ENCODE peak calls at places on chromosomes 16 and 17, in five cellular contexts. B is neural progenitor cell, Z is AG04450, S is astrocyte of the cerebellum, M is fibroblast of pulmonary artery. Y is an unnamed sample.

GRCh38 chr17:64732336-64733006 is 70.4 kb upstream of the SMURF2 start:
- DNase-seq in B (no peak), Z (no peak), S (peak), M (peak), Y (peak)

GRCh38 chr16:6375471-6376075 is 957.1 kb upstream of the RBFOX1 start:
- DNase-seq in B (no peak), Z (no peak), S (peak), M (no peak), Y (no peak)

GRCh38 chr16:50204426-50205108 is 51.5 kb downstream of the TENT4B start:
- DNase-seq in B (no peak), Z (no peak), S (no peak), M (no peak), Y (no peak)

GRCh38 chr17:80948961-80949450 is 42.6 kb upstream of the CHMP6 start:
- DNase-seq in B (no peak), Z (no peak), S (no peak), M (no peak), Y (no peak)

GRCh38 chr17:28339431-28339830 is 3.9 kb downstream of the TNFAIP1 start:
- DNase-seq in B (no peak), Z (no peak), S (no peak), M (no peak), Y (no peak)

GRCh38 chr17:50871369-50871768 is 5.2 kb upstream of the TOB1 start:
- DNase-seq in B (no peak), Z (no peak), S (no peak), M (no peak), Y (no peak)

GRCh38 chr17:29619251-29619650 is 3.5 kb downstream of the CORO6 start:
- DNase-seq in B (peak), Z (no peak), S (no peak), M (peak), Y (no peak)

GRCh38 chr16:66549284-66550131 is at the start of gene TK2:
- DNase-seq in B (peak), Z (peak), S (no peak), M (peak), Y (peak)

GRCh38 chr16:23064642-23065041 is 84.6 kb downstream of the USP31 start:
- DNase-seq in B (no peak), Z (no peak), S (no peak), M (peak), Y (no peak)

GRCh38 chr17:64992325-64992802 is 64.2 kb downstream of the GNA13 start:
- DNase-seq in B (no peak), Z (no peak), S (no peak), M (no peak), Y (peak)

GRCh38 chr17:32156656-32157055 is 14.4 kb downstream of the RHOT1 start:
- DNase-seq in B (no peak), Z (no peak), S (no peak), M (no peak), Y (no peak)

GRCh38 chr17:28812980-28813377 is 29.6 kb downstream of the FAM222B start:
- DNase-seq in B (no peak), Z (no peak), S (no peak), M (peak), Y (no peak)

GRCh38 chr17:35752471-35752870 is 568 bp downstream of the GAS2L2 start:
- DNase-seq in B (no peak), Z (no peak), S (no peak), M (no peak), Y (no peak)

GRCh38 chr16:85437161-85438052 is 175.7 kb upstream of the GSE1 start:
- DNase-seq in B (peak), Z (no peak), S (no peak), M (no peak), Y (no peak)

GRCh38 chr17:41710472-41711090 is 1.6 kb upstream of the GAST start:
- DNase-seq in B (no peak), Z (no peak), S (peak), M (peak), Y (peak)

GRCh38 chr16:28925386-28926228 is 569 bp upstream of the RABEP2 start:
- DNase-seq in B (peak), Z (no peak), S (no peak), M (peak), Y (peak)

GRCh38 chr17:418421-418751 is 65.8 kb upstream of the RPH3AL start:
- DNase-seq in B (no peak), Z (no peak), S (no peak), M (no peak), Y (no peak)

GRCh38 chr17:44559288-44560249 is 2.3 kb downstream of the FZD2 start:
- DNase-seq in B (no peak), Z (no peak), S (no peak), M (no peak), Y (no peak)

GRCh38 chr17:19341211-19341631 is 21.3 kb downstream of the B9D1 start:
- DNase-seq in B (no peak), Z (no peak), S (no peak), M (no peak), Y (no peak)

GRCh38 chr17:1156864-1157263 is 22.9 kb downstream of the ABR start:
- DNase-seq in B (no peak), Z (no peak), S (peak), M (no peak), Y (no peak)

GRCh38 chr17:40063915-40064531 is 1.3 kb downstream of the THRA start:
- DNase-seq in B (no peak), Z (no peak), S (no peak), M (no peak), Y (no peak)

GRCh38 chr17:65533056-65533745 is 28.2 kb downstream of the AXIN2 start:
- DNase-seq in B (no peak), Z (no peak), S (no peak), M (no peak), Y (no peak)

GRCh38 chr17:10631048-10631700 is 25.9 kb downstream of the MYH3 start:
- DNase-seq in B (peak), Z (no peak), S (no peak), M (peak), Y (no peak)

GRCh38 chr17:7336240-7337175 is at the start of gene ACAP1:
- DNase-seq in B (no peak), Z (no peak), S (no peak), M (no peak), Y (no peak)

GRCh38 chr16:48517493-48517892 is 92.5 kb downstream of the N4BP1 start:
- DNase-seq in B (no peak), Z (no peak), S (no peak), M (no peak), Y (no peak)

GRCh38 chr17:40522250-40522960 is 21.0 kb upstream of the TNS4 start:
- DNase-seq in B (no peak), Z (no peak), S (no peak), M (no peak), Y (no peak)

GRCh38 chr16:67657017-67657608 is 2.9 kb downstream of the ACD start:
- DNase-seq in B (no peak), Z (no peak), S (no peak), M (no peak), Y (no peak)

GRCh38 chr16:21260870-21261791 is 17.0 kb downstream of the CRYM start:
- DNase-seq in B (no peak), Z (peak), S (no peak), M (peak), Y (peak)

GRCh38 chr17:20908373-20909273 is 134.2 kb downstream of the USP22 start:
- DNase-seq in B (peak), Z (no peak), S (no peak), M (peak), Y (peak)

GRCh38 chr17:71830916-71831315 is 289.9 kb upstream of the SOX9 start:
- DNase-seq in B (peak), Z (no peak), S (no peak), M (no peak), Y (no peak)

GRCh38 chr16:19912445-19913305 is 28.0 kb upstream of the GPRC5B start:
- DNase-seq in B (no peak), Z (no peak), S (no peak), M (peak), Y (peak)

GRCh38 chr16:81480856-81481821 is 36.5 kb downstream of the CMIP start:
- DNase-seq in B (no peak), Z (no peak), S (no peak), M (peak), Y (peak)
- TF ChIP-seq CTCF in B (no peak), Z (no peak), S (no peak), M (no peak), Y (peak)

DNA sequence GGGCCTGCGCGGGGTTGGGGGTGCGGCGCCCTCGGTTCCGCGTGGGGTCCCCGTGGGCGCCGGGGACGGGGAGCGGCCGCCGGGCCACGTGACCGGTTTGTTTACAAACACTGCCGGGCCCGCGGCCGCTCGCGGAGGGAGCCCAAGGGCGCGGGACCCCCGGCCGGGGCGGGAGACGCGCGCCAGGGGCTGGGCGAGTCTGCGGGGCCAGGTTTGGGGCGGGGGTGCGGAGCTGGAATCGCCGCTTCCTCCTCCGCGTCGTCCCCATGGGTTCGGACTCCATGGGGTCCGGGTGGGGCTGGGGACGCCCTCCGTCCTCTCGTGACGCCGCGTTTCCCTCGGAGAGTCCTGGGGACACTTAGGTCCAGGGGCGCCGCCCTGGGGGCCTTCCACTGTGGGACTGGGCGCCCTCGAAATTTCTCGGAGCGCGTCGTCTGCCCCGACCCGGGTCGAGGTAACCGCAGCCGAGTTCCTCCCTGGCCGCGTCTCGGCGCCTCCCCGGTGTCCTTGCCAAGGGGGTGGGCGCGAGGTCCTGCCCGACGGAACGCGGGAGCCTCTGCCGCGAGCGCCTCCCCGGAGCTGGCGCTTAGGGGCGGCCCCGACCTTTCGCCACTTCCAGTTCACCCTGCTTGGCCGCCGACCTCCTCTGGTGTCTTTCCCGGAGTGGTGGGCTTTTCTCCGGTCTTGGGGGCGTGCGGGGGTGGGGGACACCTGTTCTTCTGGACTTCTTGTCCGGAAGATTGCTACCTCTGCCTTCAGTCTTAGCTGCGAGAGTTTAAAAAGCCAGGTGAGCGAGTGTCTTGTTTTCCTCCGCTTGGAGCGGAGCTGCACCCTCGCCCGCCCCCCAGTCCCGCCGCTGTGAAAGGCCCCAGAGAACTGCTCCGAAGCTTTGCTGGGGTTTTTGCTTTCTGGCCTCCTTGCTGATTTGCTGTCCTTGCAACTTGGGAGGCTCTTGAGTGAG is 754 bp downstream of the YPEL2 start:
- DNase-seq in B (peak), Z (no peak), S (no peak), M (peak), Y (no peak)
- TF ChIP-seq CTCF in B (no peak), Z (no peak), S (no peak), M (no peak), Y (no peak)

GRCh38 chr16:8935989-8936388 is 27.7 kb downstream of the USP7 start:
- DNase-seq in B (peak), Z (no peak), S (no peak), M (no peak), Y (no peak)
- TF ChIP-seq CTCF in B (peak), Z (no peak), S (no peak), M (peak), Y (peak)

DNA sequence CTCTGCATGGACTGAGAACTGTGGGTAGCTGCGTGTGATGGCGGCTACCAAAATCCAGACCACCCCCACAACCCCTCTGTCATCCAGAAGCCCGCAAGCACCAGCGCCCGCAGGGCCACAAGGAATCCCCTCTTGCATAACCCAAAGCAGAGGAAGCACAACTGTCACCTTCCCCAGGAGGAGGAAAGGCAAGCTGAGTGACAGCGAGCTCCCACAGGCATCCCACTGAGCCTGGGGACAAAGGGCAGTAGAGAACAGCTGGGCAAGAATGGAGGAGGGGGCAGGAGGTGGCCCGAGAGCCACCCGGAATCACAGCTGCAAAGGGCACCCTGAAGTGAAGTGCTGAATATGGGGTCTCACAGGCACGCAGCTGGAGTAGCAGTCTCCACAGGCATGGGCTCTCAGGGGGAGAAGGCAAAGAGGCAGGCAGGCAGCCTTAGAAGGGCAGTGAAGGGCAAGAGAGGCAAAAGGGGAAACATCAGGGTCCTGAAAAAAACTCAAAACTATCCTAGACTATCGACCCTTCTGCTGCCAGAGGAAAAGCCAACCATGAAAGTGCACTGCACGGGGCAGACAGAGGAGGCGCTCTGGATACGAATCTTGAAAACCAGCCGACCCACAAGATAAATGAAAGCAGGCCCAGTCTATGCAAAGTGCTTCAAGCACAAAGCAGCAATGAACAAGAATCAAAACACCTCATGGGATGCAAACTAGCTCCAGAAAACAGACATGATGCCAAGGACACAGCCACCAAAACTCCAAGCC is 17.1 kb downstream of the USP36 start:
- DNase-seq in B (peak), Z (no peak), S (no peak), M (no peak), Y (no peak)
- TF ChIP-seq CTCF in B (peak), Z (peak), S (no peak), M (no peak), Y (peak)

GRCh38 chr16:89646906-89647305 is 10.6 kb downstream of the CHMP1A start:
- DNase-seq in B (no peak), Z (no peak), S (no peak), M (no peak), Y (no peak)

GRCh38 chr16:89645122-89645521 is 12.4 kb downstream of the CHMP1A start:
- DNase-seq in B (no peak), Z (no peak), S (no peak), M (no peak), Y (no peak)

GRCh38 chr16:89642574-89642973 is 14.9 kb downstream of the CHMP1A start:
- DNase-seq in B (no peak), Z (no peak), S (no peak), M (no peak), Y (no peak)

GRCh38 chr16:89643769-89644300 is 13.7 kb downstream of the CHMP1A start:
- DNase-seq in B (no peak), Z (no peak), S (no peak), M (no peak), Y (no peak)

GRCh38 chr16:89646270-89646669 is 11.2 kb downstream of the CHMP1A start:
- DNase-seq in B (no peak), Z (no peak), S (no peak), M (no peak), Y (no peak)
- TF ChIP-seq CTCF in B (no peak), Z (no peak), S (no peak), M (no peak), Y (no peak)

GRCh38 chr16:11596572-11597226 is 10.0 kb upstream of the LITAF start:
- DNase-seq in B (no peak), Z (no peak), S (no peak), M (no peak), Y (no peak)
- TF ChIP-seq CTCF in B (no peak), Z (no peak), S (no peak), M (no peak), Y (no peak)

DNA sequence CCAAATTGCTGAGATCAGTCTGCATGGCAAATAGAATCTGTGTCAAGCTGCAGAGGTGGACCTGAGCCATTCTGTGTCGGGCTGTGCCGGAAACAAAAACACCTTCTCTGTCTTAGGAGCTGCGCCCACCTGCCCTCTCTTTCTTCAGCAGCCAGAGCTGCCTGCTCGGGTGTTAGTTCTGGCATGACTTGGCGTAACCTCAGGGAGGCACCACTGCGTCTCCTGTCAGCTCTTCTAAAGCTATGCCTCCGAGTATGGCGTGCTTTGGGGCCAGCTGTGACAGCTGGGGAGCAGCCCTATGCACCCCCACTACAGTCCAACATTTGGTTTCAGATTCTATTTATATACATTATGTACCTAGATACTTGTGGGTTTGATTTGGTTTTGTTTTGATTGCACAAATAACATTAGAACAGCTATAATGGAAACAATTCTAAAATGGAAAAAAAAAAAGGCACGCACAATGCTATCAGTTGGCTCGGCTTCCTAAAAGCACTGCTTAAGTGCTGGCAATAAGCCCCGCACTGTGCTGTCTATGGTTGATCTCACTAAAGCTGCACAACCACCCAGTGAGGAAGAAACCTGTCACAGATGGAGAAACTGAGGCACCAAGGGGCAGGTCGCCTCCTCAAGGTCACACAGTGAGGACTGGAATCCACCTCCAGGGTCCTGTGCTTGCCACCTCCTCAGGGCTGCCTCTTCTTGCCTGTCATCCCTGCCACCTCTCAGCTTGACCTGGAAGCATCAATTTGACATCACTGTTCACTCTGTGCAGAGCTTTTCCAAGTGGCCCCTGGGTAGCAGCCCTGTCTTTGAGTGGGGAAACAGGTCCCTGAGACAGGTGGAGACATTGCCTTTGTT is 18.7 kb upstream of the ADGRG1 start:
- DNase-seq in B (no peak), Z (no peak), S (no peak), M (peak), Y (no peak)
- TF ChIP-seq CTCF in B (peak), Z (peak), S (no peak), M (peak), Y (no peak)

GRCh38 chr17:42740699-42741098 is 4.1 kb downstream of the EZH1 start:
- DNase-seq in B (no peak), Z (no peak), S (no peak), M (no peak), Y (no peak)
- TF ChIP-seq CTCF in B (no peak), Z (no peak), S (no peak), M (no peak), Y (no peak)

GRCh38 chr16:10988164-10988803 is 43.9 kb downstream of the CLEC16A start:
- DNase-seq in B (peak), Z (no peak), S (no peak), M (no peak), Y (no peak)
- TF ChIP-seq CTCF in B (peak), Z (peak), S (peak), M (peak), Y (peak)

GRCh38 chr17:82384730-82385429 is 13.3 kb downstream of the UTS2R start:
- DNase-seq in B (no peak), Z (no peak), S (no peak), M (no peak), Y (peak)
- TF ChIP-seq CTCF in B (no peak), Z (no peak), S (no peak), M (no peak), Y (no peak)